ENCODE peak calls at places on chromosomes 11 and 22, in seven cellular contexts. V, K, L, B, I, H and R are unnamed samples.
A peak's percentile ranks its signal among the peaks of the same experiment; 100 is the strongest.

GRCh38 chr11:96426356-96427103 is 36.7 kb downstream of the JRKL start:
- DNase-seq in V (no peak), K (no peak), L (no peak), B (no peak), I (peak; percentile 34), H (peak; percentile 66), R (no peak)

GRCh38 chr22:29727248-29727551 is 7.4 kb downstream of the CABP7 start:
- DNase-seq in V (no peak), K (no peak), L (peak; percentile 49), B (peak; percentile 58), I (no peak), H (peak; percentile 52), R (peak; percentile 46)

GRCh38 chr11:129933866-129934265 is 38.5 kb upstream of the NFRKB start:
- DNase-seq in V (no peak), K (no peak), L (no peak), B (no peak), I (no peak), H (no peak), R (no peak)

GRCh38 chr11:92227233-92227593 is 2.6 kb downstream of the FAT3 start:
- DNase-seq in V (no peak), K (no peak), L (no peak), B (no peak), I (no peak), H (no peak), R (no peak)

GRCh38 chr11:113153847-113154246 is 160.5 kb upstream of the TTC12 start:
- DNase-seq in V (no peak), K (no peak), L (no peak), B (no peak), I (no peak), H (no peak), R (no peak)

GRCh38 chr11:76653674-76654309 is 16.8 kb downstream of the LRRC32 start:
- DNase-seq in V (peak; percentile 57), K (peak; percentile 41), L (peak; percentile 71), B (peak; percentile 65), I (no peak), H (peak; percentile 52), R (no peak)

GRCh38 chr22:23149743-23150238 is 4.5 kb downstream of the RAB36 start:
- DNase-seq in V (no peak), K (no peak), L (no peak), B (no peak), I (no peak), H (no peak), R (no peak)

GRCh38 chr11:57903441-57904123 is 120.1 kb upstream of the OR9Q1 start:
- DNase-seq in V (no peak), K (no peak), L (no peak), B (peak; percentile 10), I (no peak), H (peak; percentile 40), R (peak; percentile 85)

GRCh38 chr11:110447897-110448522 is 18.3 kb downstream of the FDX1 start:
- DNase-seq in V (no peak), K (no peak), L (no peak), B (no peak), I (no peak), H (no peak), R (no peak)

GRCh38 chr11:95269402-95269801 is 38.4 kb upstream of the SESN3 start:
- DNase-seq in V (no peak), K (no peak), L (no peak), B (no peak), I (no peak), H (no peak), R (no peak)

GRCh38 chr11:71454470-71455113 is 1.6 kb downstream of the NADSYN1 start:
- DNase-seq in V (no peak), K (no peak), L (no peak), B (no peak), I (no peak), H (no peak), R (no peak)

GRCh38 chr11:1847941-1848639 is 4.8 kb upstream of the LSP1 start:
- DNase-seq in V (no peak), K (no peak), L (no peak), B (no peak), I (no peak), H (peak; percentile 35), R (no peak)

GRCh38 chr22:29096736-29097669 is 24.2 kb downstream of the KREMEN1 start:
- DNase-seq in V (peak; percentile 24), K (no peak), L (no peak), B (no peak), I (no peak), H (no peak), R (no peak)

GRCh38 chr11:13440100-13440855 is 22.7 kb downstream of the BTBD10 start:
- DNase-seq in V (peak; percentile 17), K (peak; percentile 84), L (no peak), B (peak; percentile 13), I (no peak), H (peak; percentile 96), R (no peak)

GRCh38 chr22:42432020-42432596 is at the start of gene NFAM1:
- DNase-seq in V (no peak), K (no peak), L (no peak), B (peak; percentile 41), I (no peak), H (no peak), R (peak; percentile 43)

GRCh38 chr11:13152736-13153541 is 124.7 kb upstream of the BMAL1 start:
- DNase-seq in V (no peak), K (no peak), L (no peak), B (no peak), I (no peak), H (peak; percentile 70), R (no peak)

GRCh38 chr11:126914941-126915340 is 85.6 kb downstream of the KIRREL3 start:
- DNase-seq in V (no peak), K (peak; percentile 85), L (no peak), B (no peak), I (no peak), H (peak; percentile 60), R (no peak)

GRCh38 chr22:36067237-36067558 is 38.6 kb upstream of the RBFOX2 start:
- DNase-seq in V (no peak), K (no peak), L (no peak), B (no peak), I (no peak), H (no peak), R (no peak)

GRCh38 chr11:17762309-17762974 is 27.9 kb downstream of the KCNC1 start:
- DNase-seq in V (no peak), K (no peak), L (no peak), B (no peak), I (no peak), H (no peak), R (no peak)

GRCh38 chr22:35835998-35836691 is 118.5 kb downstream of the APOL5 start:
- DNase-seq in V (peak; percentile 57), K (peak; percentile 72), L (peak; percentile 61), B (peak; percentile 29), I (no peak), H (peak; percentile 92), R (peak; percentile 64)

GRCh38 chr11:5383576-5383975 is at the start of gene OR51M1:
- DNase-seq in V (no peak), K (no peak), L (no peak), B (no peak), I (no peak), H (no peak), R (no peak)

GRCh38 chr11:34198523-34198922 is 93.1 kb downstream of the NAT10 start:
- DNase-seq in V (no peak), K (no peak), L (no peak), B (no peak), I (no peak), H (peak; percentile 21), R (no peak)

DNA sequence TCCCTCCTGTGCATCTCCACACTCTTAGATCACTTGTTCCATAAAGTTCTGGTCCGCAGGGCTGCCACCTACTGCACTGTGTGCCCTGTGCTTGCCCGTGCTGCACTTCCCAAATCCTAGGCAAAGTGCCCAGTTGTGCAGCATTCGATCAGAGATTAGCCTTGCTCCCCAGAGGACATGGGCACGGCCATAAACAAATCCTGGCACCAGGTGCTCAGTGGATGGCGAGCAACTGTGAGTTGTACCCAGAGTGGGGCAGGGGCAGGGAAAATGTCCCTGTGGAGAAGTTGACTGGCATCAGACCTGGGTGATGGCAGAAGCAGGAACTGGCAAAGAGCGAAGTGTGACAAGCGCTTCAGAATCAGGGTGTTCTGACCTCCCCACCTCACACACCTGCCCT is 4.7 kb downstream of the FADS2 start:
- DNase-seq in V (peak; percentile 43), K (no peak), L (no peak), B (no peak), I (no peak), H (no peak), R (no peak)
- H3K36me3 ChIP-seq in V (no peaks in the 10 kb centered on the region), K (peaks cover 7% of the 10 kb centered on the region), L (no peaks in the 10 kb centered on the region), B (no peaks in the 10 kb centered on the region), I (no peaks in the 10 kb centered on the region), H (no peaks in the 10 kb centered on the region), R (no peaks in the 10 kb centered on the region)

DNA sequence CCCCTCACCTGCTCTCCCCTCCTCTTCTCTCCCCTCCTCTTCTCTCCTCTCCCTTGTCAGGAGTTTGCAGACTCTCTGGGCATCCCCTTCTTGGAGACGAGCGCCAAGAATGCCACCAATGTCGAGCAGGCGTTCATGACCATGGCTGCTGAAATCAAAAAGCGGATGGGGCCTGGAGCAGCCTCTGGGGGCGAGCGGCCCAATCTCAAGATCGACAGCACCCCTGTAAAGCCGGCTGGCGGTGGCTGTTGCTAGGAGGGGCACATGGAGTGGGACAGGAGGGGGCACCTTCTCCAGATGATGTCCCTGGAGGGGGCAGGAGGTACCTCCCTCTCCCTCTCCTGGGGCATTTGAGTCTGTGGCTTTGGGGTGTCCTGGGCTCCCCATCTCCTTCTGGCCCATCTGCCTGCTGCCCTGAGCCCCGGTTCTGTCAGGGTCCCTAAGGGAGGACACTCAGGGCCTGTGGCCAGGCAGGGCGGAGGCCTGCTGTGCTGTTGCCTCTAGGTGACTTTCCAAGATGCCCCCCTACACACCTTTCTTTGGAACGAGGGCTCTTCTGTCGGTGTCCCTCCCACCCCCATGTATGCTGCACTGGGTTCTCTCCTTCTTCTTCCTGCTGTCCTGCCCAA is 1.9 kb upstream of the CNIH2 start:
- DNase-seq in V (no peak), K (no peak), L (no peak), B (no peak), I (no peak), H (no peak), R (no peak)
- H3K36me3 ChIP-seq in V (peaks cover 21% of the 10 kb centered on the region), K (peaks cover 33% of the 10 kb centered on the region), L (no peaks in the 10 kb centered on the region), B (peaks cover 3% of the 10 kb centered on the region), I (peaks cover 36% of the 10 kb centered on the region), H (peaks cover 10% of the 10 kb centered on the region), R (no peaks in the 10 kb centered on the region)

DNA sequence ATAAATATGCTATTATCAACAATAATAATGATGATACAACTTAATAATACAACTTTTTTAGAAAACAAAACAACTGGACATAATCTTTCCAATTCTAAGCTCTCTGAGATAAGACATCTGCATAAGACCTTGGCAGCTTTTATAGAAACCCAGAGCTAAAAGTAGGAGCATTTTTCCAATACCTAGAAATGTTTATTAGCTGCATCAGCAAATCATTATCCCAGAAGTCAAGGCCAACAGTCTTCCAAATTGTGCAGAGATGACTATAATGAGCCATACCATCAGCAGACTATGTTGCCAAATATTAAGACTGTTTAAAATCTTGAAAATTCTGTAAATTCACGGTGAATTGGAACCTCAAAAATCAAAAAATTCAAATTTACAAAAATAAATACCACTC is 30.3 kb downstream of the DCUN1D5 start:
- DNase-seq in V (no peak), K (no peak), L (no peak), B (no peak), I (no peak), H (no peak), R (no peak)
- H3K36me3 ChIP-seq in V (peaks cover 23% of the 10 kb centered on the region), K (peaks cover 1% of the 10 kb centered on the region), L (no peaks in the 10 kb centered on the region), B (peaks cover 3% of the 10 kb centered on the region), I (peaks cover 19% of the 10 kb centered on the region), H (peaks cover 63% of the 10 kb centered on the region), R (no peaks in the 10 kb centered on the region)

DNA sequence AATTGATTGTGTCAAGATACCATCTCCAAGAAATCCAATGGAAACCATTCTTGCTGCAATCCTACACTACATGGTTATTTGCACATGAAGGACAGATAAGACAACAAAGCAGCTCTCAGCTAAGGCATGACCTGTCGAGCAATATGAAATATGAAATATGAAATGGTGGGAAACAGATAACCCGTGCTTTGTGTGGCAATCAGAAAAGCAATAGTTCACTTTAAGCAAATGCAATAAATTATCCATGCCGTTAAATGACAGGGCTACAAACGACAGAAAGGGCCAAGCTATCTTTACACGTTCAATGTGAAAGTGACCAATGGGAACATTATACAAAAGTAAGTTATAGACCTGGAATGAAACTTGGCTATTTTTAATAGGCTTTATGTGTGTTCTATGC is 35.2 kb downstream of the KMT5B start:
- DNase-seq in V (no peak), K (no peak), L (no peak), B (no peak), I (no peak), H (no peak), R (no peak)
- H3K36me3 ChIP-seq in V (peaks cover 50% of the 10 kb centered on the region), K (peaks cover 5% of the 10 kb centered on the region), L (no peaks in the 10 kb centered on the region), B (peaks cover 8% of the 10 kb centered on the region), I (peaks cover 21% of the 10 kb centered on the region), H (peaks cover 40% of the 10 kb centered on the region), R (no peaks in the 10 kb centered on the region)